ENCODE peak calls at places on chromosomes 11 and 22, in five cellular contexts. Q is EL, T is A549, L is thyroid gland, C is lower leg skin. R is an unnamed sample.

GRCh38 chr11:70536051-70536877 is 137.9 kb downstream of the CTTN start:
- DNase-seq in Q (no peak), T (no peak), L (no peak), C (no peak), R (no peak)

GRCh38 chr22:31211504-31211861 is 615 bp upstream of the LIMK2 start:
- DNase-seq in Q (no peak), T (no peak), L (no peak), C (no peak), R (no peak)

GRCh38 chr11:2138436-2139117 is 612 bp downstream of the IGF2 start:
- DNase-seq in Q (no peak), T (no peak), L (no peak), C (no peak), R (no peak)

GRCh38 chr11:94196363-94196762 is 67.7 kb downstream of the PANX1 start:
- DNase-seq in Q (no peak), T (no peak), L (no peak), C (no peak), R (no peak)

GRCh38 chr11:74069146-74070046 is 60.5 kb upstream of the UCP3 start:
- DNase-seq in Q (peak), T (no peak), L (peak), C (no peak), R (peak)

GRCh38 chr22:32473388-32473952 is 1.1 kb upstream of the FBXO7 start:
- DNase-seq in Q (peak), T (peak), L (peak), C (no peak), R (no peak)

GRCh38 chr11:78699606-78700005 is 124.9 kb upstream of the NARS2 start:
- DNase-seq in Q (no peak), T (no peak), L (no peak), C (no peak), R (no peak)

GRCh38 chr11:64637346-64638016 is 46.5 kb downstream of the SLC22A12 start:
- DNase-seq in Q (no peak), T (no peak), L (no peak), C (no peak), R (no peak)

GRCh38 chr11:69039501-69039900 is 9.2 kb upstream of the TPCN2 start:
- DNase-seq in Q (no peak), T (no peak), L (no peak), C (no peak), R (no peak)

GRCh38 chr11:57567512-57568329 is at the start of gene UBE2L6:
- DNase-seq in Q (peak), T (peak), L (peak), C (peak), R (peak)

GRCh38 chr11:5317301-5317700 is 6.8 kb downstream of the OR51B2 start:
- DNase-seq in Q (no peak), T (no peak), L (no peak), C (no peak), R (no peak)

GRCh38 chr22:41862160-41862529 is 29.2 kb downstream of the SREBF2 start:
- DNase-seq in Q (no peak), T (no peak), L (no peak), C (no peak), R (no peak)

GRCh38 chr11:110613526-110613925 is 98.7 kb downstream of the ARHGAP20 start:
- DNase-seq in Q (no peak), T (no peak), L (no peak), C (no peak), R (no peak)

GRCh38 chr11:92941676-92942571 is 27.5 kb upstream of the MTNR1B start:
- DNase-seq in Q (peak), T (peak), L (peak), C (no peak), R (peak)

GRCh38 chr22:42926034-42926433 is 69.0 kb upstream of the ARFGAP3 start:
- DNase-seq in Q (no peak), T (no peak), L (no peak), C (no peak), R (no peak)

GRCh38 chr11:86749376-86749775 is 51.0 kb upstream of the PRSS23 start:
- DNase-seq in Q (no peak), T (no peak), L (no peak), C (no peak), R (no peak)

GRCh38 chr11:10455637-10456487 is 798 bp downstream of the AMPD3 start:
- DNase-seq in Q (peak), T (peak), L (peak), C (no peak), R (peak)

GRCh38 chr11:69076129-69076791 is 27.5 kb downstream of the TPCN2 start:
- DNase-seq in Q (peak), T (no peak), L (no peak), C (no peak), R (no peak)

GRCh38 chr22:50310209-50310722 is 2.8 kb upstream of the PLXNB2 start:
- DNase-seq in Q (no peak), T (no peak), L (peak), C (no peak), R (peak)

GRCh38 chr11:120304526-120304925 is 20.6 kb upstream of the TLCD5 start:
- DNase-seq in Q (peak), T (peak), L (no peak), C (no peak), R (no peak)

GRCh38 chr22:19886605-19887250 is 32.1 kb upstream of the GNB1L start:
- DNase-seq in Q (peak), T (no peak), L (no peak), C (no peak), R (no peak)

GRCh38 chr11:128361451-128362020 is 225.8 kb downstream of the ETS1 start:
- DNase-seq in Q (peak), T (no peak), L (no peak), C (no peak), R (no peak)

GRCh38 chr22:45163074-45163416 is 680 bp upstream of the NUP50 start:
- DNase-seq in Q (peak), T (peak), L (peak), C (no peak), R (peak)

GRCh38 chr11:83363280-83363679 is 77.1 kb upstream of the CCDC90B start:
- DNase-seq in Q (no peak), T (no peak), L (no peak), C (no peak), R (no peak)

GRCh38 chr22:46195487-46196165 is 45.3 kb downstream of the PPARA start:
- DNase-seq in Q (no peak), T (no peak), L (no peak), C (peak), R (no peak)

GRCh38 chr11:129643031-129643721 is 172.5 kb upstream of the TMEM45B start:
- DNase-seq in Q (peak), T (peak), L (no peak), C (no peak), R (no peak)

GRCh38 chr11:2194877-2195755 is 23.5 kb upstream of the TH start:
- DNase-seq in Q (peak), T (peak), L (peak), C (no peak), R (peak)

GRCh38 chr11:134760307-134760706 is 348.3 kb upstream of the B3GAT1 start:
- DNase-seq in Q (no peak), T (no peak), L (no peak), C (no peak), R (no peak)

GRCh38 chr11:123065634-123066033 is 3.7 kb upstream of the HSPA8 start:
- DNase-seq in Q (peak), T (no peak), L (no peak), C (no peak), R (no peak)

GRCh38 chr11:16297332-16297731 is 59.0 kb downstream of the SOX6 start:
- DNase-seq in Q (no peak), T (no peak), L (no peak), C (no peak), R (no peak)

GRCh38 chr11:117744471-117745280 is 52.3 kb downstream of the DSCAML1 start:
- DNase-seq in Q (no peak), T (no peak), L (no peak), C (no peak), R (no peak)

GRCh38 chr11:76588455-76589325 is 81.9 kb downstream of the LRRC32 start:
- DNase-seq in Q (no peak), T (no peak), L (peak), C (peak), R (peak)

GRCh38 chr22:49573109-49573765 is 254.4 kb downstream of the BRD1 start:
- DNase-seq in Q (no peak), T (no peak), L (no peak), C (no peak), R (no peak)

GRCh38 chr11:107612445-107612844 is 21.5 kb downstream of the ELMOD1 start:
- DNase-seq in Q (no peak), T (no peak), L (no peak), C (no peak), R (no peak)

GRCh38 chr11:1077033-1077416 is 2.4 kb downstream of the MUC2 start:
- DNase-seq in Q (no peak), T (no peak), L (no peak), C (no peak), R (peak)

GRCh38 chr11:134041791-134042696 is 26.8 kb upstream of the JAM3 start:
- DNase-seq in Q (no peak), T (no peak), L (no peak), C (no peak), R (no peak)

GRCh38 chr22:27206001-27206746 is 548.8 kb downstream of the MIAT start:
- DNase-seq in Q (no peak), T (no peak), L (peak), C (no peak), R (no peak)

R was measured in body of pancreas.